ENCODE peak calls at places on chromosomes 16 and 17, in ten cellular contexts. O, U, S, R, Z, P, T, I, J and L are unnamed samples.
A peak's percentile ranks its signal among the peaks of the same experiment; 100 is the strongest.

GRCh38 chr17:38441429-38442061 is 13.3 kb downstream of the ARHGAP23 start:
- DNase-seq in O (no peak), U (no peak), S (no peak), R (no peak), Z (no peak), P (no peak), T (no peak), I (no peak), J (no peak), L (no peak)

GRCh38 chr16:67673712-67674580 is 7.3 kb downstream of the C16orf86 start:
- DNase-seq in O (peak; percentile 71), U (peak; percentile 93), S (no peak), R (no peak), Z (no peak), P (peak; percentile 71), T (no peak), I (peak; percentile 42), J (no peak), L (no peak)

GRCh38 chr17:59003860-59004259 is 102.8 kb downstream of the TRIM37 start:
- DNase-seq in O (no peak), U (no peak), S (no peak), R (no peak), Z (no peak), P (no peak), T (no peak), I (no peak), J (no peak), L (no peak)

GRCh38 chr16:5852151-5852550 is 754.6 kb upstream of the EEF2KMT start:
- DNase-seq in O (no peak), U (no peak), S (no peak), R (no peak), Z (no peak), P (no peak), T (no peak), I (peak; percentile 3), J (no peak), L (no peak)

GRCh38 chr16:64437706-64438329 is 684.0 kb downstream of the CDH11 start:
- DNase-seq in O (no peak), U (peak; percentile 42), S (no peak), R (no peak), Z (no peak), P (no peak), T (no peak), I (no peak), J (no peak), L (no peak)

GRCh38 chr17:74861554-74862107 is 1.9 kb upstream of the GRIN2C start:
- DNase-seq in O (no peak), U (no peak), S (no peak), R (no peak), Z (no peak), P (no peak), T (no peak), I (no peak), J (no peak), L (no peak)

GRCh38 chr17:13362341-13363122 is 239.2 kb downstream of the HS3ST3A1 start:
- DNase-seq in O (no peak), U (no peak), S (no peak), R (no peak), Z (no peak), P (no peak), T (peak; percentile 83), I (no peak), J (peak; percentile 60), L (peak; percentile 20)

GRCh38 chr16:57637020-57637419 is 8.6 kb downstream of the ADGRG1 start:
- DNase-seq in O (no peak), U (no peak), S (no peak), R (no peak), Z (no peak), P (no peak), T (no peak), I (no peak), J (no peak), L (no peak)

GRCh38 chr17:29546085-29546484 is 20.8 kb downstream of the ABHD15 start:
- DNase-seq in O (no peak), U (no peak), S (no peak), R (no peak), Z (no peak), P (no peak), T (no peak), I (no peak), J (no peak), L (no peak)

GRCh38 chr16:89315791-89316581 is 98.5 kb downstream of the ZNF778 start:
- DNase-seq in O (peak; percentile 69), U (peak; percentile 94), S (peak; percentile 79), R (no peak), Z (no peak), P (no peak), T (peak; percentile 81), I (peak; percentile 67), J (peak; percentile 77), L (peak; percentile 82)

GRCh38 chr16:89316701-89317100 is 99.2 kb downstream of the ZNF778 start:
- DNase-seq in O (no peak), U (no peak), S (no peak), R (no peak), Z (no peak), P (no peak), T (no peak), I (no peak), J (no peak), L (no peak)

GRCh38 chr16:89317729-89318429 is 100.4 kb downstream of the ZNF778 start:
- DNase-seq in O (no peak), U (no peak), S (no peak), R (no peak), Z (no peak), P (no peak), T (no peak), I (no peak), J (no peak), L (no peak)

GRCh38 chr16:89318430-89318758 is 100.9 kb downstream of the ZNF778 start:
- DNase-seq in O (no peak), U (no peak), S (no peak), R (no peak), Z (no peak), P (no peak), T (no peak), I (no peak), J (no peak), L (no peak)

GRCh38 chr16:89317101-89317671 is 99.7 kb downstream of the ZNF778 start:
- DNase-seq in O (no peak), U (no peak), S (no peak), R (no peak), Z (no peak), P (no peak), T (no peak), I (no peak), J (no peak), L (no peak)
- TF ChIP-seq CTCF in O (no peak), U (no peak), S (no peak), R (no peak), Z (no peak), P (no peak), T (no peak), I (no peak), J (no peak), L (no peak)

DNA sequence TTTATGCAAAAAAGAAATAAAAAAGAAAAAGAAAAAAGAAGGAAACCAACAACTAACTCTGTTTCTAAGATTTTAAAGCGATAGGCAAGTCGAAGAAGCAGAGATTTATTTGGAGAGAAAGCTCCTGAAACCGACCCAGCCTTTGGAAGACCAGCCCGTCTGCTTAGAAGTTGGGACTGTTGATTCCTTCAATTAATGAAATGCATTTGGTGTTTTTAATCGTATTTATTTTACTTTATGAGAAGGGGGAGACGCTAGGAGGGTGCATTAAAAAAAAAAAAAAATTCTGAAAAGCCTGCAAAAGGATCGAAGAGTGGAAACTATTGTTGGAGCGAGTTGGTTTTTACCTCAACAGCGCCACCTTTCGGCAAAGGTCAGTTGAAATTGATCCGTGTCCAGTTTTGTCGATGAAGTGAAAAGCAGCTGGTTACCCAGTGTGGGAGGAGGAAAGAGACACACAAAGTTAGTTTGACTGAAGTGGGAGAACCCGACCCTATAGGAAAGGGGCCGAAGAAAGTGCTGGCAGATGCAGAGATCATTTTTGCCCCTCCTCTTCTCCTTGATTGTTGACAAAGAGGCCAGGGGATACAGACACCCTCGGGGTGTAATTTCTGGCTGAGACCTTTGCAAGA is 1.6 kb upstream of the MAF start:
- DNase-seq in O (peak; percentile 83), U (peak; percentile 64), S (peak; percentile 68), R (peak; percentile 83), Z (peak; percentile 96), P (peak; percentile 78), T (peak; percentile 58), I (peak; percentile 82), J (peak; percentile 59), L (peak; percentile 31)
- TF ChIP-seq CTCF in O (peak; percentile 48), U (peak; percentile 68), S (peak; percentile 74), R (peak; percentile 78), Z (peak; percentile 89), P (peak; percentile 79), T (peak; percentile 78), I (peak; percentile 84), J (peak; percentile 81), L (peak; percentile 78)

DNA sequence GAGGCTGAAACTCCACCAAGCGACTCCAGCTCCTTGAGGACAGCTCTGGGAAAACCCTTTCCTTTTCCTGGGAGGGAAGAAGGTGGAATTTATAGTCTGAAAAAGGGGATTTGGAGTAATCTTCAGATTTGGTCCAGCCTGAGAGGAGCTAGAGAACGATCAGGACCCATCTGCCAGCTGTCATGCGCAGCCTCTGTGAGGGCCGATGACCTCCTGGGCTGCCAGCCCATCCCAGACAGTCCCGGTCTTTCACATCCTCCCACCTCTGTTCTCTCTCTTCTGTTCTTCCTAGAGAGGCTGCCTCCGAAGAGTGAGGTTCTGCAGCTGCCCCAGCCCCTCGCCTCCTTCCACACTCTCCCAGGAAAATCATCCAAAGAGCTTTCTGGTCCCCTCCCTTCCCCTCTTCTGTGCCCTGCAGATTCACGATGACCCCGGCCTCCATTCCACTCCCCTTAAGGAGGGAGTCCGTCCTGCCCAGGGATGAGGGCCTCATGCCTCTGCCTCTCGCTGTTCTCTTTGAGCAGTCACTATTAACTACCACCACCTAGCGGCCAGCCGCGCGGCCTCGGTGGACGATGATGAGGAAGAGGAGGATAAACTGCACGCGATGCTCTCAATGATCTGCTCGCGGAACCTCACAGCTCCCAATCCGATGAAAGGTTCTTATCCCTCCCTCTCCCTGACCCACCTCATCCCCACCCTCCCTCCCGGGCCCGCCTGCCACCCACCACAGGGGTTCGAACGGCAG is 29.6 kb downstream of the SGSM2 start:
- DNase-seq in O (no peak), U (no peak), S (no peak), R (peak; percentile 72), Z (peak; percentile 32), P (no peak), T (no peak), I (no peak), J (no peak), L (no peak)
- TF ChIP-seq CTCF in O (no peak), U (no peak), S (no peak), R (no peak), Z (peak; percentile 46), P (no peak), T (no peak), I (no peak), J (no peak), L (peak; percentile 25)

DNA sequence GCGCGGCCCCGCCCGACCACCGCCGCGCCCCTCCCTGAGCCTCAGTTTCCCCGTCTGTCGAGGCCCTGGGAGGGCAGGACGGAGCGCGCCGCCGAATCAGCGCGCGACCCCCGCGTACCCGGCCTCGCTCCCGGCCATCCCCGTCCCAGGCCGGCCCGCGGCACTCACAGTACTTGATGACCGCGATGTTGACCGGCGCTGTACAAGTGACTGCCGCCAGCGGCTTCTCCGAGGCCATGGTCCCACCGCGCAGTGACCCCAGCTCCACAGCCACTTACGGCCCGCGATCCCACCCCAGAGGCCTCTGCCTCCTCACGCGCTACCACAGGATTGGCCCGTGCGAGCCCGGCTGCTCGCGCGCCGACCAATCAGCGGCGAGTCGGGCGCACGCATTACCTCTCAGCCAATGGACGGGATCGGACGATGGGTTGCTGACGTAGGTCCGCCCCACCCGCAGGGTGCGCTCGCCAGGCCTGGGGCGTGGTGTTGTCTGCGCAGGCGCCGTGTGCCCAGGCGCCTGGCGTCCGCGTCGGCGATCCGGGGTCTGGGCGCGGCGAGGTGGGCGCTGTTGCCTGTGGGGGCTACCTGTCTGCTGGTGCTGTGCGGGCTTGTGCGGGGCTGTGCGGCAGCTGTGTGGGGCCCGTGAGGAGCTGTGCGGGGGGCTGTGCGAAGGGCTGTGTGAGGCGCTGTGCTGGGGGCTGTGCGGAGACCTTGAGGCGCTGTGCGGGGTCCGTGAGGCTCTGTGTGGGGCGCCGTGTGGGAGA is at the start of gene MVD:
- DNase-seq in O (peak; percentile 98), U (peak; percentile 99), S (peak; percentile 99), R (peak; percentile 98), Z (peak; percentile 90), P (peak; percentile 97), T (peak; percentile 98), I (peak; percentile 99), J (peak; percentile 97), L (peak; percentile 89)
- TF ChIP-seq CTCF in O (no peak), U (no peak), S (no peak), R (no peak), Z (no peak), P (no peak), T (no peak), I (no peak), J (no peak), L (peak; percentile 5)